ENCODE peak calls at places on chromosome 13, in six cellular contexts. U is A549, J is nucleus accumbens, Y is GM06990, I is frontal cortex, M is SJSA1. C is an unnamed sample.

GRCh38 chr13:113915786-113916329 is 52.0 kb upstream of the GAS6 start:
- DNase-seq in J (no peak), M (no peak), I (no peak), Y (no peak), U (no peak), C (no peak)

GRCh38 chr13:51525567-51526165 is 58.6 kb upstream of the WDFY2 start:
- DNase-seq in U (no peak), I (no peak), J (no peak), Y (no peak), M (no peak), C (no peak)

GRCh38 chr13:45548281-45548680 is 67.3 kb downstream of the ERICH6B start:
- DNase-seq in J (no peak), U (no peak), M (no peak), Y (no peak), I (no peak), C (no peak)

GRCh38 chr13:49539313-49539712 is 43.6 kb downstream of the PHF11 start:
- DNase-seq in M (no peak), Y (no peak), I (no peak), U (no peak), J (no peak), C (no peak)

GRCh38 chr13:97695684-97696083 is 257.8 kb upstream of the IPO5 start:
- DNase-seq in U (peak), J (no peak), I (no peak), Y (no peak), M (no peak), C (no peak)

GRCh38 chr13:97967948-97968347 is 14.5 kb downstream of the IPO5 start:
- DNase-seq in M (peak), U (no peak), Y (no peak), I (no peak), J (no peak), C (no peak)

GRCh38 chr13:113926301-113926761 is 47.5 kb downstream of the C13orf46 start:
- DNase-seq in M (no peak), Y (no peak), U (no peak), I (no peak), J (no peak), C (no peak)

GRCh38 chr13:44021422-44021821 is 141.7 kb downstream of the LACC1 start:
- DNase-seq in M (no peak), Y (no peak), U (no peak), I (no peak), J (no peak), C (no peak)

GRCh38 chr13:111210488-111210887 is 95.4 kb downstream of the ARHGEF7 start:
- DNase-seq in J (no peak), M (peak), Y (no peak), U (no peak), I (peak), C (no peak)

GRCh38 chr13:98542568-98543379 is 34.1 kb downstream of the STK24 start:
- DNase-seq in Y (no peak), U (no peak), I (no peak), J (no peak), M (no peak), C (no peak)

GRCh38 chr13:98214008-98214643 is 37.1 kb upstream of the RNF113B start:
- DNase-seq in J (no peak), M (no peak), I (no peak), U (no peak), Y (no peak), C (peak)

GRCh38 chr13:50320297-50320862 is 305.1 kb downstream of the KCNRG start:
- DNase-seq in J (no peak), Y (no peak), M (no peak), U (no peak), I (no peak), C (no peak)

GRCh38 chr13:50365300-50365682 is 350.0 kb downstream of the KCNRG start:
- DNase-seq in J (no peak), Y (no peak), U (no peak), M (no peak), I (no peak), C (no peak)

GRCh38 chr13:24161010-24161775 is 673 bp downstream of the SPATA13 start:
- DNase-seq in Y (no peak), U (no peak), J (peak), I (peak), M (no peak), C (peak)

GRCh38 chr13:37023871-37024270 is 23.3 kb downstream of the EXOSC8 start:
- DNase-seq in I (no peak), U (no peak), M (no peak), Y (no peak), J (no peak), C (no peak)

GRCh38 chr13:91609353-91609752 is 210.9 kb downstream of the GPC5 start:
- DNase-seq in J (no peak), Y (no peak), U (no peak), I (no peak), M (no peak), C (peak)

GRCh38 chr13:104318121-104318520 is 1251.9 kb upstream of the SLC10A2 start:
- DNase-seq in J (no peak), M (no peak), U (no peak), Y (no peak), I (no peak), C (peak)

GRCh38 chr13:113043931-113044330 is 61.7 kb upstream of the F7 start:
- DNase-seq in J (no peak), M (no peak), U (no peak), Y (no peak), I (no peak), C (no peak)

GRCh38 chr13:113856716-113857065 is 7.2 kb downstream of the GAS6 start:
- DNase-seq in J (no peak), Y (no peak), U (no peak), I (no peak), M (peak), C (no peak)

GRCh38 chr13:99370476-99371272 is 63.5 kb upstream of the GPR183 start:
- DNase-seq in M (peak), Y (no peak), J (no peak), I (no peak), U (no peak), C (no peak)

GRCh38 chr13:93066187-93066586 is 160.4 kb upstream of the GPC6 start:
- DNase-seq in M (no peak), Y (no peak), U (no peak), I (no peak), J (no peak), C (no peak)

GRCh38 chr13:46866150-46866549 is 30.7 kb downstream of the HTR2A start:
- DNase-seq in J (no peak), Y (no peak), I (no peak), M (no peak), U (no peak), C (peak)

GRCh38 chr13:46176756-46177155 is 5.2 kb downstream of the LCP1 start:
- DNase-seq in U (no peak), Y (no peak), I (no peak), M (no peak), J (no peak), C (no peak)

GRCh38 chr13:34751044-34751443 is 191.0 kb upstream of the NBEA start:
- DNase-seq in Y (no peak), I (no peak), M (no peak), J (no peak), U (no peak), C (no peak)

GRCh38 chr13:88217372-88217771 is 546.2 kb downstream of the SLITRK5 start:
- DNase-seq in J (no peak), I (no peak), Y (no peak), U (no peak), M (no peak), C (no peak)

GRCh38 chr13:101695870-101696516 is 243.5 kb downstream of the ITGBL1 start:
- DNase-seq in J (no peak), M (no peak), I (no peak), Y (no peak), U (no peak), C (no peak)

GRCh38 chr13:110346661-110347067 is 39.6 kb downstream of the COL4A2 start:
- DNase-seq in M (no peak), Y (no peak), J (no peak), I (no peak), U (no peak), C (no peak)

GRCh38 chr13:108895220-108895704 is 265.9 kb downstream of the MYO16 start:
- DNase-seq in M (no peak), I (no peak), J (no peak), Y (no peak), U (no peak), C (no peak)

GRCh38 chr13:37207646-37208045 is 102.2 kb upstream of the CSNK1A1L start:
- DNase-seq in U (no peak), I (no peak), J (no peak), M (no peak), Y (no peak), C (no peak)

C was measured in BE2C.